ENCODE peak calls at places on chromosomes 4 and X, in four cellular contexts. P is RWPE1, Z is choroid plexus epithelial cell, O is GM10248. S is an unnamed sample.

GRCh38 chr4:123104275-123104674 is 181.9 kb upstream of the NUDT6 start:
- DNase-seq in O (no peak), Z (no peak), P (no peak), S (no peak)

GRCh38 chrX:104253567-104254441 is 929 bp downstream of the ESX1 start:
- DNase-seq in O (no peak), P (no peak), Z (no peak), S (no peak)

GRCh38 chr4:111941957-111942356 is 203.3 kb upstream of the FAM241A start:
- DNase-seq in P (no peak), O (no peak), Z (no peak), S (no peak)

GRCh38 chr4:48254381-48255072 is 15.1 kb downstream of the TEC start:
- DNase-seq in P (no peak), Z (peak), O (no peak), S (no peak)

GRCh38 chr4:40564815-40565505 is 64.7 kb downstream of the RBM47 start:
- DNase-seq in O (no peak), P (no peak), Z (peak), S (no peak)

GRCh38 chrX:131734621-131735020 is 190.7 kb downstream of the OR13H1 start:
- DNase-seq in P (no peak), O (no peak), Z (no peak), S (no peak)

GRCh38 chr4:159014896-159015295 is 88.0 kb upstream of the RAPGEF2 start:
- DNase-seq in O (no peak), Z (no peak), P (no peak), S (no peak)

GRCh38 chrX:129791961-129792570 is 12.3 kb downstream of the SASH3 start:
- DNase-seq in Z (no peak), P (no peak), O (no peak), S (no peak)

GRCh38 chrX:84501798-84502628 is at the start of gene HDX:
- DNase-seq in O (peak), Z (peak), P (peak), S (peak)

GRCh38 chr4:40909363-40909876 is 159.7 kb downstream of the NSUN7 start:
- DNase-seq in P (peak), O (no peak), Z (peak), S (no peak)

GRCh38 chr4:183468210-183469095 is 24.0 kb downstream of the CDKN2AIP start:
- DNase-seq in O (no peak), Z (peak), P (peak), S (no peak)

GRCh38 chr4:184477201-184477999 is 3.0 kb upstream of the IRF2 start:
- DNase-seq in Z (no peak), P (no peak), O (no peak), S (no peak)

GRCh38 chrX:19886375-19886774 is 1.0 kb downstream of the SH3KBP1 start:
- DNase-seq in Z (no peak), P (no peak), O (no peak), S (no peak)

GRCh38 chr4:3106339-3107186 is 32.1 kb downstream of the HTT start:
- DNase-seq in O (peak), P (peak), Z (peak), S (peak)

GRCh38 chr4:87038837-87039715 is 104.3 kb downstream of the AFF1 start:
- DNase-seq in P (peak), Z (peak), O (no peak), S (no peak)

GRCh38 chr4:115729739-115730266 is 616.4 kb upstream of the NDST4 start:
- DNase-seq in Z (no peak), P (no peak), O (no peak), S (no peak)

GRCh38 chrX:519741-520140 is 110.8 kb upstream of the SHOX start:
- DNase-seq in Z (no peak), O (no peak), P (no peak), S (no peak)

GRCh38 chr4:157012781-157013180 is 41.2 kb upstream of the PDGFC start:
- DNase-seq in P (peak), O (no peak), Z (peak), S (no peak)

GRCh38 chr4:145061325-145061920 is 36.6 kb downstream of the ANAPC10 start:
- DNase-seq in P (peak), O (peak), Z (peak), S (peak)

GRCh38 chrX:97987979-97988378 is 1104.3 kb downstream of the RPA4 start:
- DNase-seq in Z (no peak), P (no peak), O (no peak), S (no peak)
- TF ChIP-seq CTCF in Z (no peak), P (no peak), O (no peak), S (no peak)

GRCh38 chrX:49230500-49231232 is 2.5 kb downstream of the CACNA1F start:
- DNase-seq in O (peak), P (peak), Z (no peak), S (peak)
- TF ChIP-seq CTCF in O (peak), P (no peak), Z (peak), S (peak)

GRCh38 chr4:155208258-155209054 is at the start of gene NPY2R:
- DNase-seq in Z (no peak), P (no peak), O (no peak), S (no peak)

GRCh38 chr4:155207534-155208257 is 740 bp upstream of the NPY2R start:
- DNase-seq in O (no peak), Z (no peak), P (no peak), S (no peak)
- TF ChIP-seq CTCF in O (no peak), Z (no peak), P (no peak), S (no peak)

DNA sequence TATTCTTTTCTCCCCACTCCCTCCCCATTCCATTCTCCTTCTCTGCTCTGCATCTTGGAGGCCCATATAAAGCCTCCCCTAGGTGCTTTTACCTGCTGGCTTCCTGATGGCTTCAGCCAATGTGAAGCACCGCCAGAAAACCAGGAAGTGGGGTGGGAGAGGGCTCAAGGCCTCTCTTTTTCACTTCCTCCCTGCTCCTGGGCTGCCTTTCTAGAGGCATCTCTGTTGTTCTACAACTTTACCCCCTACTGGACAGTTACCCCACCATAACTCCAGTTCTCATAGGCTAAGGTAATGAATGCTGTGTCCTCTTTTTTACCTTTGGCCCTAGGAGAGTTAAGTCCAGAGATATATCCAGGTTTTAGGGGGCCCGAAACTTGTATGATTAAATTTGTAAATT is 62.4 kb upstream of the PPARGC1A start:
- DNase-seq in O (no peak), P (no peak), Z (no peak), S (no peak)
- TF ChIP-seq CTCF in O (no peak), P (no peak), Z (no peak), S (no peak)

DNA sequence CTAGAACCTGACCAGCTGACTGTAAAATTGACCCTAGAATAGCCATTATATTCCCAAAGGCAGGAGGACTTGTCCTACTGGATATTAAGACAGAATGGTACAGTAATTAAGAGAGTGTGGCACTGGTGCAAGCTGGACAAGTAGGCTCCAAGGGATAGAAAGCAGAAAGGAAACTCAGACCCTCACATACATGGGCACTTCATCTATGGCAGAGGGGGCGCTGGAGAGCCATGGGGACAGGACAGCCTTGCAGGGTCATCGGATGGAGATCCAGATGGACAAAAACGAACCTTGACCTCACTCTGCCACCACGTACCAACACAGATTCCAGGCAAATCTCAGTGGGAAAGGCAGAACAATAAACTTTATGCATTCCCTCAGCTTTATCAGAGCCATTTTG is 40.6 kb downstream of the GAB3 start:
- DNase-seq in O (no peak), P (no peak), Z (no peak), S (no peak)
- TF ChIP-seq CTCF in O (no peak), P (no peak), Z (no peak), S (no peak)

GRCh38 chrX:16671005-16671404 is 21.0 kb downstream of the S100G start:
- DNase-seq in O (peak), Z (peak), P (peak), S (peak)
- TF ChIP-seq CTCF in O (no peak), Z (peak), P (peak), S (peak)

GRCh38 chr4:58649236-58649635 is 1539.1 kb upstream of the IGFBP7 start:
- DNase-seq in O (no peak), P (no peak), Z (no peak), S (no peak)
- TF ChIP-seq CTCF in O (no peak), P (no peak), Z (no peak), S (no peak)

GRCh38 chrX:46574337-46574940 is 874 bp downstream of the CHST7 start:
- DNase-seq in Z (peak), P (no peak), O (no peak), S (peak)
- TF ChIP-seq CTCF in Z (no peak), P (no peak), O (no peak), S (no peak)

GRCh38 chr4:6362243-6362885 is 92.7 kb downstream of the WFS1 start:
- DNase-seq in Z (no peak), P (no peak), O (no peak), S (no peak)
- TF ChIP-seq CTCF in Z (no peak), P (no peak), O (no peak), S (no peak)

DNA sequence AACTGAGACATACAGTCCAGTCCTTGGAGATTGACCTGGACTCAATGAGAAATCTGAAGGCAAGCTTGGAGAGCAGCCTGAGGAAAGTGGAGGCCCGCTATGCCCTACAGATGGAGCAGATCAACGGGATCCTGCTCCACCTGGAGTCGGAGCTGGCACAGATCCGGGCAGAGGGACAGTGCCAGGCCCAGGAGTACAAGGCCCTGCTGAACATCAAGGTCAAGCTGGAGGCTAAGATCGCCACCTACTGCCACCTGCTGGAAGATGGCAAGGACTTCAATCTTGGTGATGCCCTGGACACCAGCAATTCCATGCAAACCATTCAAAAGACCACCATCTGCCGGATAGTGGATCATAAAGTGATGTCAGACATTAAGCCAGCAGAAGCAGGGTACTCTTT is 20.4 kb upstream of the FRMPD3 start:
- DNase-seq in P (no peak), O (no peak), Z (peak), S (no peak)
- TF ChIP-seq CTCF in P (no peak), O (peak), Z (peak), S (peak)

S was measured in GM13977.